ENCODE peak calls at places on chromosome 15, in six cellular contexts. One of them, this sample, is unnamed. For H3K27me3, the result is how much of the 10 kb centered on the place peaks cover.

GRCh38 chr15:29269485-29270168 is at the start of gene NSMCE3:
- DNase-seq in transverse colon: peak
- DNase-seq in uterus: peak
- DNase-seq in IMR-90: peak
- DNase-seq in testis: peak
- DNase-seq in esophagus squamous epithelium: peak
- DNase-seq in this sample: peak

GRCh38 chr15:87207945-87208580 is 1048.5 kb downstream of the NTRK3 start:
- DNase-seq in IMR-90: peak
- DNase-seq in esophagus squamous epithelium: no peak
- DNase-seq in testis: no peak
- DNase-seq in uterus: no peak
- DNase-seq in transverse colon: no peak
- DNase-seq in this sample: no peak

GRCh38 chr15:77907824-77908751 is 169.4 kb downstream of the TBC1D2B start:
- DNase-seq in transverse colon: peak
- DNase-seq in IMR-90: peak
- DNase-seq in testis: peak
- DNase-seq in uterus: no peak
- DNase-seq in esophagus squamous epithelium: no peak
- DNase-seq in this sample: peak

GRCh38 chr15:48644827-48645557 is 517 bp downstream of the FBN1 start:
- DNase-seq in transverse colon: no peak
- DNase-seq in uterus: peak
- DNase-seq in testis: peak
- DNase-seq in esophagus squamous epithelium: no peak
- DNase-seq in IMR-90: peak
- DNase-seq in this sample: peak

GRCh38 chr15:55894406-55894965 is 98.9 kb downstream of the NEDD4 start:
- DNase-seq in testis: no peak
- DNase-seq in IMR-90: no peak
- DNase-seq in esophagus squamous epithelium: no peak
- DNase-seq in transverse colon: no peak
- DNase-seq in uterus: no peak
- DNase-seq in this sample: no peak

GRCh38 chr15:35252351-35252865 is 167.3 kb upstream of the NANOGP8 start:
- DNase-seq in transverse colon: no peak
- DNase-seq in IMR-90: no peak
- DNase-seq in esophagus squamous epithelium: no peak
- DNase-seq in testis: no peak
- DNase-seq in uterus: no peak
- DNase-seq in this sample: no peak

GRCh38 chr15:39598958-39599845 is 18.3 kb downstream of the THBS1 start:
- DNase-seq in uterus: no peak
- DNase-seq in transverse colon: no peak
- DNase-seq in testis: no peak
- DNase-seq in IMR-90: peak
- DNase-seq in esophagus squamous epithelium: no peak
- DNase-seq in this sample: no peak

GRCh38 chr15:63491979-63492378 is 12.4 kb upstream of the USP3 start:
- DNase-seq in transverse colon: no peak
- DNase-seq in uterus: no peak
- DNase-seq in esophagus squamous epithelium: no peak
- DNase-seq in IMR-90: peak
- DNase-seq in testis: no peak
- DNase-seq in this sample: no peak

GRCh38 chr15:83487519-83487918 is 40.4 kb downstream of the SH3GL3 start:
- DNase-seq in esophagus squamous epithelium: no peak
- DNase-seq in testis: no peak
- DNase-seq in transverse colon: no peak
- DNase-seq in IMR-90: no peak
- DNase-seq in uterus: no peak
- DNase-seq in this sample: no peak

GRCh38 chr15:91921188-91921820 is 67.8 kb downstream of the SLCO3A1 start:
- DNase-seq in esophagus squamous epithelium: no peak
- DNase-seq in IMR-90: peak
- DNase-seq in uterus: no peak
- DNase-seq in testis: no peak
- DNase-seq in transverse colon: no peak
- DNase-seq in this sample: no peak

GRCh38 chr15:70382762-70383458 is 285.2 kb upstream of the TLE3 start:
- DNase-seq in uterus: no peak
- DNase-seq in testis: no peak
- DNase-seq in IMR-90: no peak
- DNase-seq in esophagus squamous epithelium: no peak
- DNase-seq in transverse colon: no peak
- DNase-seq in this sample: no peak

GRCh38 chr15:81394609-81395008 is 20.6 kb upstream of the TMC3 start:
- DNase-seq in IMR-90: no peak
- DNase-seq in testis: no peak
- DNase-seq in uterus: peak
- DNase-seq in transverse colon: no peak
- DNase-seq in esophagus squamous epithelium: no peak
- DNase-seq in this sample: no peak

GRCh38 chr15:73866881-73867410 is 6.4 kb upstream of the TBC1D21 start:
- DNase-seq in IMR-90: no peak
- DNase-seq in transverse colon: no peak
- DNase-seq in esophagus squamous epithelium: no peak
- DNase-seq in uterus: no peak
- DNase-seq in testis: no peak
- DNase-seq in this sample: no peak

GRCh38 chr15:42276762-42277161 is 3.5 kb upstream of the TMEM87A start:
- DNase-seq in testis: no peak
- DNase-seq in IMR-90: no peak
- DNase-seq in esophagus squamous epithelium: no peak
- DNase-seq in uterus: no peak
- DNase-seq in transverse colon: no peak
- DNase-seq in this sample: no peak

GRCh38 chr15:48416301-48416700 is 85.1 kb downstream of the DUT start:
- DNase-seq in IMR-90: no peak
- DNase-seq in testis: no peak
- DNase-seq in transverse colon: no peak
- DNase-seq in esophagus squamous epithelium: no peak
- DNase-seq in uterus: no peak
- DNase-seq in this sample: no peak

GRCh38 chr15:49521802-49522201 is 98.8 kb downstream of the FGF7 start:
- DNase-seq in IMR-90: peak
- DNase-seq in transverse colon: no peak
- DNase-seq in esophagus squamous epithelium: no peak
- DNase-seq in uterus: no peak
- DNase-seq in testis: no peak
- DNase-seq in this sample: no peak

GRCh38 chr15:39629376-39629775 is 48.5 kb downstream of the THBS1 start:
- DNase-seq in transverse colon: peak
- DNase-seq in esophagus squamous epithelium: no peak
- DNase-seq in IMR-90: peak
- DNase-seq in testis: no peak
- DNase-seq in uterus: no peak
- DNase-seq in this sample: no peak

GRCh38 chr15:100256985-100257650 is 84.7 kb downstream of the ADAMTS17 start:
- DNase-seq in IMR-90: no peak
- DNase-seq in testis: no peak
- DNase-seq in esophagus squamous epithelium: no peak
- DNase-seq in uterus: no peak
- DNase-seq in transverse colon: no peak
- DNase-seq in this sample: no peak

GRCh38 chr15:78681306-78682012 is 40.4 kb upstream of the CHRNB4 start:
- DNase-seq in esophagus squamous epithelium: no peak
- DNase-seq in uterus: no peak
- DNase-seq in transverse colon: no peak
- DNase-seq in IMR-90: no peak
- DNase-seq in testis: no peak
- DNase-seq in this sample: no peak

GRCh38 chr15:72797338-72797689 is 13.8 kb upstream of the ADPGK start:
- DNase-seq in IMR-90: no peak
- DNase-seq in uterus: no peak
- DNase-seq in testis: no peak
- DNase-seq in esophagus squamous epithelium: no peak
- DNase-seq in transverse colon: no peak
- DNase-seq in this sample: no peak

GRCh38 chr15:72800819-72801481 is 17.4 kb upstream of the ADPGK start:
- DNase-seq in IMR-90: peak
- DNase-seq in esophagus squamous epithelium: no peak
- DNase-seq in uterus: no peak
- DNase-seq in testis: no peak
- DNase-seq in transverse colon: no peak
- DNase-seq in this sample: no peak

GRCh38 chr15:72797834-72798233 is 14.3 kb upstream of the ADPGK start:
- DNase-seq in esophagus squamous epithelium: no peak
- DNase-seq in transverse colon: no peak
- DNase-seq in uterus: no peak
- DNase-seq in IMR-90: no peak
- DNase-seq in testis: no peak
- DNase-seq in this sample: no peak

GRCh38 chr15:72796515-72797337 is 13.2 kb upstream of the ADPGK start:
- DNase-seq in testis: peak
- DNase-seq in transverse colon: peak
- DNase-seq in esophagus squamous epithelium: no peak
- DNase-seq in IMR-90: peak
- DNase-seq in uterus: peak
- DNase-seq in this sample: peak

DNA sequence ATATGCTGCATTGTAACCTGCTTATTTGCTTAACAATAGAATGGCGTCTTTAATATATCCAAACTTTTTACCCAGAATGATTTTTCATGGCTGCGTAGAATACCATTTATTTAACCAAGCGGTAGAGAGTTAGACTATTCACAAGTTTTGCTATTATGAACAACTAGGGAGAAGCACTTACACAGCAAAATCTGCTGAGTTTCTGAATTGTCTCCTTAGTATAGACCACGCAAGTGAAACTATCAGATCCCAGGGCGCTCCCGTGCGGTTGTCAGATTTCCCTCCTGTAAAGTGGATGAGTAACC is 12.6 kb upstream of the ADPGK start:
- DNase-seq in esophagus squamous epithelium: no peak
- DNase-seq in transverse colon: no peak
- DNase-seq in IMR-90: no peak
- DNase-seq in uterus: no peak
- DNase-seq in testis: no peak
- DNase-seq in this sample: no peak
- H3K4me3 ChIP-seq in esophagus squamous epithelium: peak
- H3K4me3 ChIP-seq in transverse colon: no peak
- H3K4me3 ChIP-seq in IMR-90: no peak
- H3K4me3 ChIP-seq in uterus: peak
- H3K4me3 ChIP-seq in testis: peak
- H3K4me3 ChIP-seq in this sample: no peak

GRCh38 chr15:93131485-93132075 is 42.6 kb upstream of the RGMA start:
- DNase-seq in transverse colon: no peak
- DNase-seq in testis: no peak
- DNase-seq in esophagus squamous epithelium: no peak
- DNase-seq in IMR-90: no peak
- DNase-seq in uterus: no peak
- DNase-seq in this sample: no peak
- H3K27me3 ChIP-seq in transverse colon: under half
- H3K27me3 ChIP-seq in testis: under half
- H3K27me3 ChIP-seq in esophagus squamous epithelium: under half
- H3K27me3 ChIP-seq in IMR-90: under half
- H3K27me3 ChIP-seq in uterus: under half
- H3K27me3 ChIP-seq in this sample: under half

GRCh38 chr15:67542462-67543347 is at the start of gene MAP2K5:
- DNase-seq in transverse colon: peak
- DNase-seq in testis: peak
- DNase-seq in esophagus squamous epithelium: peak
- DNase-seq in IMR-90: peak
- DNase-seq in uterus: peak
- DNase-seq in this sample: peak
- TF ChIP-seq POLR2A in transverse colon: peak
- TF ChIP-seq POLR2A in testis: no peak
- TF ChIP-seq POLR2A in esophagus squamous epithelium: no peak
- TF ChIP-seq POLR2A in IMR-90: no peak
- TF ChIP-seq POLR2A in uterus: peak
- TF ChIP-seq POLR2A in this sample: peak

GRCh38 chr15:67945951-67946700 is 106.3 kb upstream of the RNU6-1 start:
- DNase-seq in transverse colon: no peak
- DNase-seq in uterus: no peak
- DNase-seq in testis: peak
- DNase-seq in esophagus squamous epithelium: no peak
- DNase-seq in IMR-90: peak
- DNase-seq in this sample: no peak

GRCh38 chr15:67948215-67948614 is 105.9 kb upstream of the PIAS1 start:
- DNase-seq in IMR-90: no peak
- DNase-seq in testis: no peak
- DNase-seq in transverse colon: no peak
- DNase-seq in uterus: no peak
- DNase-seq in esophagus squamous epithelium: no peak
- DNase-seq in this sample: no peak

GRCh38 chr15:67947254-67948039 is 106.7 kb upstream of the PIAS1 start:
- DNase-seq in esophagus squamous epithelium: no peak
- DNase-seq in IMR-90: no peak
- DNase-seq in uterus: no peak
- DNase-seq in transverse colon: no peak
- DNase-seq in testis: no peak
- DNase-seq in this sample: no peak

GRCh38 chr15:67945131-67945530 is 105.3 kb upstream of the RNU6-1 start:
- DNase-seq in esophagus squamous epithelium: no peak
- DNase-seq in testis: no peak
- DNase-seq in IMR-90: no peak
- DNase-seq in uterus: no peak
- DNase-seq in transverse colon: no peak
- DNase-seq in this sample: no peak

DNA sequence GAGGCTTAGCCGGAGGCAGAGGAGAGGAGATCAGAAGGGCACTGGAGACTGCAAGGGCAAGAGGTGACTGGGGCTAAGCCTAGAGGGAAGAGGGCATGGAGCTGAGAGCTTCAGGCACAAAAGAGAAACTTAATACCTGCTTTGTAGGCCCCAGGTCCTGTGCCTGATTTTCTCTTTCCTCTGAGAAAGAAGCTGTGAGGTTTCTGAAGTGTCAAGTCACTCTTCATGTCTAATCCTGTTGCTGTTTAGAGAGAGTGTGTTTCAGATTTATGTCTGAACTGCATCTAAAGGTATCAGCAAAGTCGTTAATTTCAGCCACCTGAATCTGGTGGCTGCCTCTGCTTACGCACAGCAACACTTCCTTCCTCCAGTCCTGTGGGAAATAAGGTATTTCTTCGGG is 106.9 kb upstream of the RNU6-1 start:
- DNase-seq in IMR-90: no peak
- DNase-seq in testis: no peak
- DNase-seq in transverse colon: no peak
- DNase-seq in esophagus squamous epithelium: no peak
- DNase-seq in uterus: no peak
- DNase-seq in this sample: no peak
- H3K4me3 ChIP-seq in IMR-90: no peak
- H3K4me3 ChIP-seq in testis: no peak
- H3K4me3 ChIP-seq in transverse colon: no peak
- H3K4me3 ChIP-seq in esophagus squamous epithelium: no peak
- H3K4me3 ChIP-seq in uterus: no peak
- H3K4me3 ChIP-seq in this sample: no peak